ENCODE peak calls at places on chromosomes 13 and 19, in eight cellular contexts. O, N, W, S, J, Z, X and D are unnamed samples.

GRCh38 chr13:95568131-95568530 is 15.6 kb downstream of the CLDN10 start:
- DNase-seq in O (no peak), N (no peak), W (no peak), S (no peak), J (no peak), Z (no peak), X (no peak), D (no peak)

GRCh38 chr13:25171517-25172302 is at the start of gene AMER2:
- DNase-seq in O (peak; percentile 67), N (no peak), W (peak; percentile 4), S (no peak), J (no peak), Z (no peak), X (peak; percentile 99), D (peak; percentile 76)

GRCh38 chr13:110012102-110012739 is 225.8 kb upstream of the IRS2 start:
- DNase-seq in O (no peak), N (peak; percentile 98), W (peak; percentile 99), S (peak; percentile 39), J (peak; percentile 63), Z (no peak), X (no peak), D (no peak)

GRCh38 chr13:91247768-91248167 is 99.7 kb upstream of the MIR17HG start:
- DNase-seq in O (no peak), N (no peak), W (no peak), S (no peak), J (peak; percentile 6), Z (no peak), X (no peak), D (no peak)

GRCh38 chr19:41323430-41324125 is 13.6 kb downstream of the CCDC97 start:
- DNase-seq in O (no peak), N (peak; percentile 94), W (peak; percentile 97), S (peak; percentile 67), J (peak; percentile 82), Z (peak; percentile 75), X (peak; percentile 59), D (peak; percentile 67)

GRCh38 chr13:40438999-40439797 is 227.2 kb downstream of the FOXO1 start:
- DNase-seq in O (no peak), N (no peak), W (peak; percentile 36), S (no peak), J (no peak), Z (no peak), X (no peak), D (no peak)

GRCh38 chr13:25232937-25233515 is 54.3 kb downstream of the MTMR6 start:
- DNase-seq in O (peak; percentile 4), N (peak; percentile 53), W (peak; percentile 32), S (no peak), J (peak; percentile 45), Z (no peak), X (no peak), D (no peak)

GRCh38 chr19:5057860-5058259 is 88.9 kb downstream of the KDM4B start:
- DNase-seq in O (peak; percentile 59), N (peak; percentile 6), W (peak; percentile 26), S (no peak), J (peak; percentile 21), Z (peak; percentile 60), X (no peak), D (no peak)